ENCODE peak calls at places on chromosomes 1 and 21, in four cellular contexts. W, D, A and N are unnamed samples. For H3K4me1, the result is how much of the 10 kb centered on the place peaks cover.

GRCh38 chr1:232978091-232978634 is 27.8 kb downstream of the NTPCR start:
- DNase-seq in W (peak), D (no peak), A (no peak), N (no peak)

GRCh38 chr1:200021537-200022238 is 5.8 kb upstream of the NR5A2 start:
- DNase-seq in W (no peak), D (no peak), A (no peak), N (no peak)

GRCh38 chr21:25913488-25913887 is 178.7 kb downstream of the GABPA start:
- DNase-seq in W (no peak), D (no peak), A (no peak), N (no peak)

GRCh38 chr1:177950506-177950905 is 19.4 kb downstream of the SEC16B start:
- DNase-seq in W (no peak), D (no peak), A (no peak), N (no peak)

GRCh38 chr1:23592209-23592905 is 33.1 kb upstream of the ID3 start:
- DNase-seq in W (no peak), D (no peak), A (no peak), N (no peak)

GRCh38 chr1:10794724-10795304 is 1.6 kb downstream of the CASZ1 start:
- DNase-seq in W (peak), D (no peak), A (peak), N (peak)

GRCh38 chr1:43799656-43800629 is 92.6 kb downstream of the ST3GAL3 start:
- DNase-seq in W (peak), D (no peak), A (no peak), N (no peak)

GRCh38 chr1:209732725-209733124 is 23.1 kb upstream of the TRAF3IP3 start:
- DNase-seq in W (no peak), D (no peak), A (no peak), N (no peak)

GRCh38 chr1:43769350-43769908 is 62.1 kb downstream of the ST3GAL3 start:
- DNase-seq in W (no peak), D (no peak), A (no peak), N (no peak)

GRCh38 chr1:86913399-86913895 is 479 bp downstream of the SELENOF start:
- DNase-seq in W (no peak), D (no peak), A (peak), N (no peak)

GRCh38 chr1:33060579-33061083 is 20.3 kb upstream of the AZIN2 start:
- DNase-seq in W (peak), D (no peak), A (no peak), N (peak)

GRCh38 chr21:42146821-42147220 is 72.1 kb upstream of the ABCG1 start:
- DNase-seq in W (no peak), D (no peak), A (no peak), N (no peak)

GRCh38 chr1:28123461-28123961 is 35.1 kb upstream of the EYA3 start:
- DNase-seq in W (peak), D (no peak), A (no peak), N (no peak)

GRCh38 chr21:14070049-14070893 is 140.5 kb downstream of the LIPI start:
- DNase-seq in W (no peak), D (no peak), A (no peak), N (no peak)

GRCh38 chr1:203557390-203557789 is 63.4 kb downstream of the OPTC start:
- DNase-seq in W (peak), D (no peak), A (no peak), N (no peak)

GRCh38 chr1:46615088-46615487 is 1.5 kb downstream of the MOB3C start:
- DNase-seq in W (no peak), D (no peak), A (no peak), N (no peak)
- H3K4me3 ChIP-seq in W (peak), D (no peak), A (no peak), N (peak)

GRCh38 chr1:164769504-164770148 is 210.6 kb downstream of the PBX1 start:
- DNase-seq in W (no peak), D (no peak), A (no peak), N (no peak)

GRCh38 chr1:164767257-164768044 is 208.5 kb downstream of the PBX1 start:
- DNase-seq in W (peak), D (no peak), A (no peak), N (no peak)

GRCh38 chr1:164768619-164769018 is 209.6 kb downstream of the PBX1 start:
- DNase-seq in W (peak), D (no peak), A (no peak), N (no peak)

GRCh38 chr1:164765993-164766720 is 207.2 kb downstream of the PBX1 start:
- DNase-seq in W (no peak), D (no peak), A (no peak), N (no peak)

DNA sequence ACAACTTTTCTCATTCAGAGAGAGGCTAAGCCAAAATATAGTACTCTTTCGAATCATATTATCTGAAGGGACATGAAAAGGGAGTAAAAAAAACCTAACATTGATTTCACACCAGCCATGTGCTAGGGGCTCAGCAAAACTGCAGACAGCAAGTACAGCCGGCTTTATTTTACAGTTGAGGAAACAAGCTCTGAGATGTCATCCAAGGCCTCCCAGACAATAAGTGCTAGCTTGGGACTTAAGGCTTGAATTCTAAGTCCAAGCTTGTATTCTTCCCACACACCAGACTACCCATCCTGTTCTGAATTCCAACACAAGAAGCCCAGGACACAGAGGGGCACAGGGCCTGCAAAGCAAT is 209.0 kb downstream of the PBX1 start:
- DNase-seq in W (peak), D (no peak), A (no peak), N (no peak)
- H3K4me1 ChIP-seq in W (half or more), D (under half), A (under half), N (under half)

DNA sequence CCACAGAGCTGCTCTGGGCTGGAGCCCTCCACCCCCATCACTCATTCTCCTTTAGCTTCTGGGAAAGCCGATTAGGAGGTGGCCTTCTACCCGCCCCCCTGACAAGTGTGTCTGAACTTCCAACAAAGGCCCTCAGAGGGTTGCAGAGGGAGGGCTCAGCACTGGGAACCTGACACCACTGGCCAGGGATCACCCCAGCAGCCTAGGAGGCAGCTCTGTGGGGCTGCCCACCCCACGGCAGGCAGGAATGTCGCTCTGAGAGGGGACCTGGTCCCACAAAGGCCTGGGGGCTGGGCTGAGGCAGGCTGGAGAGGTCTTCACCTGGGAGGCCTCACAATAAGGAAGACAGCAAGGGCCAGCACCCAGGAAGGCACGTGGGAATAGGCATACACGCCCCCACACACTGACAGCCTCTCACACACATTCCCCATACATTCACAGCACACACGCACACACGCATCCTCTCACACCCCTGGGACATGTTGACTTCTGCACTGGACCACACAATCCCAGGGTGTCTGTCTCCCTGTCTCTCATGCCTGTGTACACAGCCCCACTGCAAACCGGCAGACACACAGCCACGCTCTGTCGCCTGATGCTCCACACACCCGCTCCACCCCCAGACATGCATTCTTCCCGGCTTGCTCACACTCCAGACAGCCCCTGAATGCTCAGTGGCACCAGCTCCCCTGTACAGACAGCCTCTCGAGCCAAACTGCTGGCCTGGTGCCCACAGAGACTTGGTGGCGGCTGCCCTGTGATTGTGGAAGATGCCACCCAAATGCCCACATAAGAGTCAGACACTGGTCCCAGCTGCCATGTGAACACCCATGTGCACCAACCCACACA is 30.7 kb downstream of the DMBX1 start:
- DNase-seq in W (peak), D (peak), A (no peak), N (no peak)
- H3K4me3 ChIP-seq in W (no peak), D (peak), A (no peak), N (no peak)

GRCh38 chr21:34962136-34962535 is 87.0 kb downstream of the RUNX1 start:
- DNase-seq in W (no peak), D (no peak), A (no peak), N (no peak)
- H3K4me1 ChIP-seq in W (under half), D (under half), A (under half), N (under half)

DNA sequence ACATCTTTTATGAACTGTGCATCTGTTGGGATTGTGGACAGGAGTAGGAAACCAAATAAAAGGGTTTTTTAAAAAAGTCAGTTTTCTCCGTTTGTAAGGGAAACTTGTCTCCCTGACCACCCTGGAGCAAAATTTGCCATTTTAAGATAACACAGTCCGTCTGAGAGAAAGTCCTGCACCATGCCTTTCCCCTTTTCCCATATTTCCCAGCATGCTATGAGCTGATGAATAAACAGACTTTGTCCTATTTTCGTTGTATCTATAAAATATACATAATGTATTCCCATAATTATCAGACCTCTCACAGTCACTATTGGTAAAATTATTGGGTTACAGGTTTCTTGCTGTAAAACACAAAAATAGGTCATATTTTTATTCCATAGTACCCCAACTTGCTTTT is 1.7 kb upstream of the AKT3 start:
- DNase-seq in W (no peak), D (no peak), A (no peak), N (no peak)
- H3K4me3 ChIP-seq in W (peak), D (no peak), A (no peak), N (no peak)

GRCh38 chr1:67856921-67857320 is 23.7 kb upstream of the GNG12 start:
- DNase-seq in W (no peak), D (no peak), A (no peak), N (no peak)

GRCh38 chr1:67855444-67855843 is 22.2 kb upstream of the GNG12 start:
- DNase-seq in W (peak), D (no peak), A (no peak), N (no peak)

GRCh38 chr1:67853704-67854103 is 20.4 kb upstream of the GNG12 start:
- DNase-seq in W (peak), D (peak), A (peak), N (peak)

GRCh38 chr1:67851800-67852199 is 18.5 kb upstream of the GNG12 start:
- DNase-seq in W (no peak), D (no peak), A (no peak), N (no peak)

DNA sequence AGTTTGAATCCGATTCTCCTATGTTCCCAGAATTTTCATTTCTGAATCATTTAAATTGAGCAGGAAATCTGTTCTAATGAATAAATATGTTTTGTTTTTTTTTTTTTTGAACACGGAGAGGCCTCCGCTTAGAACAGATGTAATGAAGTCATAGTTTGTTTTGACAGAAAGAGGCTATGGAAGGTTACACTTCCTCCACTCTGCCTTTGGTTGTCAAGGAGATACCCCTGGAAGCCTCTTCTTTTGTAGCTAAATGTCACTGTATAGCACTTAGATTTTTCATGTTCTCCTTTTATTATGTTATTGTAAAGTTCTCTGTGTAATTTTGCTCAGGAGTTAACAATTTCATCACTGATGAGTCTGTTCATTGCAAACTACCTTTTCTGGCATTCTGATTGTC is 22.7 kb upstream of the GNG12 start:
- DNase-seq in W (peak), D (no peak), A (no peak), N (no peak)
- H3K4me1 ChIP-seq in W (under half), D (under half), A (under half), N (under half)